ENCODE peak calls at places on chromosomes 16 and 17, in seven cellular contexts. One of them, this sample, is unnamed.

GRCh38 chr17:78129385-78130079 is 977 bp upstream of the TMC6 start:
- DNase-seq in H9: no peak
- DNase-seq in AG10803: no peak
- DNase-seq in HFFc6: no peak
- DNase-seq in OCI-LY7: peak
- DNase-seq in A673: no peak
- DNase-seq in AG04449: no peak
- DNase-seq in this sample: no peak

GRCh38 chr17:3692346-3692745 is 3.6 kb downstream of the P2RX5 start:
- DNase-seq in H9: peak
- DNase-seq in AG10803: no peak
- DNase-seq in HFFc6: no peak
- DNase-seq in OCI-LY7: no peak
- DNase-seq in A673: no peak
- DNase-seq in AG04449: no peak
- DNase-seq in this sample: no peak

GRCh38 chr17:17512866-17513265 is 16.7 kb upstream of the RASD1 start:
- DNase-seq in H9: no peak
- DNase-seq in AG10803: no peak
- DNase-seq in HFFc6: no peak
- DNase-seq in OCI-LY7: no peak
- DNase-seq in A673: no peak
- DNase-seq in AG04449: no peak
- DNase-seq in this sample: no peak

GRCh38 chr17:4406386-4406785 is 27.4 kb upstream of the SPNS3 start:
- DNase-seq in H9: no peak
- DNase-seq in AG10803: no peak
- DNase-seq in HFFc6: no peak
- DNase-seq in OCI-LY7: peak
- DNase-seq in A673: no peak
- DNase-seq in AG04449: no peak
- DNase-seq in this sample: no peak

GRCh38 chr16:66961065-66961744 is at the start of gene CES3:
- DNase-seq in H9: peak
- DNase-seq in AG10803: peak
- DNase-seq in HFFc6: peak
- DNase-seq in OCI-LY7: peak
- DNase-seq in A673: peak
- DNase-seq in AG04449: no peak
- DNase-seq in this sample: peak

GRCh38 chr17:1776328-1776727 is 14.5 kb downstream of the SERPINF1 start:
- DNase-seq in H9: no peak
- DNase-seq in AG10803: no peak
- DNase-seq in HFFc6: no peak
- DNase-seq in OCI-LY7: no peak
- DNase-seq in A673: no peak
- DNase-seq in AG04449: no peak
- DNase-seq in this sample: no peak

GRCh38 chr16:24598777-24599437 is 59.5 kb downstream of the RBBP6 start:
- DNase-seq in H9: no peak
- DNase-seq in AG10803: no peak
- DNase-seq in HFFc6: no peak
- DNase-seq in OCI-LY7: no peak
- DNase-seq in A673: no peak
- DNase-seq in AG04449: no peak
- DNase-seq in this sample: no peak

GRCh38 chr17:32265192-32265895 is at the start of gene RHBDL3:
- DNase-seq in H9: no peak
- DNase-seq in AG10803: no peak
- DNase-seq in HFFc6: no peak
- DNase-seq in OCI-LY7: no peak
- DNase-seq in A673: no peak
- DNase-seq in AG04449: no peak
- DNase-seq in this sample: no peak

GRCh38 chr16:9183682-9184353 is 92.4 kb downstream of the HAPSTR1 start:
- DNase-seq in H9: peak
- DNase-seq in AG10803: no peak
- DNase-seq in HFFc6: no peak
- DNase-seq in OCI-LY7: no peak
- DNase-seq in A673: no peak
- DNase-seq in AG04449: no peak
- DNase-seq in this sample: no peak

GRCh38 chr17:61504697-61505096 is 52.5 kb downstream of the TBX4 start:
- DNase-seq in H9: no peak
- DNase-seq in AG10803: peak
- DNase-seq in HFFc6: peak
- DNase-seq in OCI-LY7: no peak
- DNase-seq in A673: no peak
- DNase-seq in AG04449: peak
- DNase-seq in this sample: no peak

GRCh38 chr16:54947616-54948015 is 17.0 kb downstream of the IRX5 start:
- DNase-seq in H9: no peak
- DNase-seq in AG10803: no peak
- DNase-seq in HFFc6: no peak
- DNase-seq in OCI-LY7: no peak
- DNase-seq in A673: no peak
- DNase-seq in AG04449: no peak
- DNase-seq in this sample: no peak

GRCh38 chr16:54063374-54063773 is 223.2 kb downstream of the IRX3 start:
- DNase-seq in H9: no peak
- DNase-seq in AG10803: no peak
- DNase-seq in HFFc6: no peak
- DNase-seq in OCI-LY7: no peak
- DNase-seq in A673: no peak
- DNase-seq in AG04449: no peak
- DNase-seq in this sample: no peak

GRCh38 chr16:56611281-56611833 is 3.0 kb downstream of the MT2A start:
- DNase-seq in H9: no peak
- DNase-seq in AG10803: peak
- DNase-seq in HFFc6: no peak
- DNase-seq in OCI-LY7: no peak
- DNase-seq in A673: no peak
- DNase-seq in AG04449: no peak
- DNase-seq in this sample: no peak

GRCh38 chr16:82146957-82147356 is 23.1 kb downstream of the MPHOSPH6 start:
- DNase-seq in H9: no peak
- DNase-seq in AG10803: no peak
- DNase-seq in HFFc6: no peak
- DNase-seq in OCI-LY7: no peak
- DNase-seq in A673: no peak
- DNase-seq in AG04449: no peak
- DNase-seq in this sample: no peak

GRCh38 chr16:84543931-84544776 is 39.7 kb upstream of the MEAK7 start:
- DNase-seq in H9: no peak
- DNase-seq in AG10803: no peak
- DNase-seq in HFFc6: no peak
- DNase-seq in OCI-LY7: no peak
- DNase-seq in A673: no peak
- DNase-seq in AG04449: no peak
- DNase-seq in this sample: no peak

GRCh38 chr17:37064166-37064565 is 115.4 kb downstream of the AATF start:
- DNase-seq in H9: no peak
- DNase-seq in AG10803: no peak
- DNase-seq in HFFc6: no peak
- DNase-seq in OCI-LY7: no peak
- DNase-seq in A673: no peak
- DNase-seq in AG04449: no peak
- DNase-seq in this sample: no peak

GRCh38 chr16:11034005-11034404 is 89.6 kb downstream of the CLEC16A start:
- DNase-seq in H9: no peak
- DNase-seq in AG10803: peak
- DNase-seq in HFFc6: peak
- DNase-seq in OCI-LY7: no peak
- DNase-seq in A673: no peak
- DNase-seq in AG04449: no peak
- DNase-seq in this sample: no peak

GRCh38 chr17:6627019-6627418 is 13.5 kb downstream of the KIAA0753 start:
- DNase-seq in H9: no peak
- DNase-seq in AG10803: peak
- DNase-seq in HFFc6: peak
- DNase-seq in OCI-LY7: no peak
- DNase-seq in A673: no peak
- DNase-seq in AG04449: no peak
- DNase-seq in this sample: no peak

GRCh38 chr16:88672776-88673175 is 9.9 kb upstream of the MVD start:
- DNase-seq in H9: peak
- DNase-seq in AG10803: no peak
- DNase-seq in HFFc6: no peak
- DNase-seq in OCI-LY7: no peak
- DNase-seq in A673: peak
- DNase-seq in AG04449: no peak
- DNase-seq in this sample: no peak
- TF ChIP-seq CTCF in H9: peak
- TF ChIP-seq CTCF in AG10803: no peak
- TF ChIP-seq CTCF in HFFc6: peak
- TF ChIP-seq CTCF in OCI-LY7: peak
- TF ChIP-seq CTCF in A673: peak
- TF ChIP-seq CTCF in AG04449: peak
- TF ChIP-seq CTCF in this sample: no peak

GRCh38 chr16:78196527-78196926 is 97.1 kb downstream of the WWOX start:
- DNase-seq in H9: no peak
- DNase-seq in AG10803: no peak
- DNase-seq in HFFc6: no peak
- DNase-seq in OCI-LY7: no peak
- DNase-seq in A673: peak
- DNase-seq in AG04449: no peak
- DNase-seq in this sample: no peak
- TF ChIP-seq CTCF in H9: no peak
- TF ChIP-seq CTCF in AG10803: no peak
- TF ChIP-seq CTCF in HFFc6: no peak
- TF ChIP-seq CTCF in OCI-LY7: no peak
- TF ChIP-seq CTCF in A673: no peak
- TF ChIP-seq CTCF in AG04449: no peak
- TF ChIP-seq CTCF in this sample: no peak

GRCh38 chr16:74304164-74304834 is 7.7 kb downstream of the PSMD7 start:
- DNase-seq in H9: no peak
- DNase-seq in AG10803: no peak
- DNase-seq in HFFc6: no peak
- DNase-seq in OCI-LY7: peak
- DNase-seq in A673: peak
- DNase-seq in AG04449: no peak
- DNase-seq in this sample: no peak
- TF ChIP-seq CTCF in H9: peak
- TF ChIP-seq CTCF in AG10803: peak
- TF ChIP-seq CTCF in HFFc6: peak
- TF ChIP-seq CTCF in OCI-LY7: peak
- TF ChIP-seq CTCF in A673: peak
- TF ChIP-seq CTCF in AG04449: peak
- TF ChIP-seq CTCF in this sample: peak

GRCh38 chr17:39635614-39636176 is 1.2 kb upstream of the STARD3 start:
- DNase-seq in H9: no peak
- DNase-seq in AG10803: no peak
- DNase-seq in HFFc6: no peak
- DNase-seq in OCI-LY7: no peak
- DNase-seq in A673: no peak
- DNase-seq in AG04449: no peak
- DNase-seq in this sample: no peak

GRCh38 chr17:39638317-39638716 is 1.4 kb downstream of the STARD3 start:
- DNase-seq in H9: no peak
- DNase-seq in AG10803: no peak
- DNase-seq in HFFc6: no peak
- DNase-seq in OCI-LY7: no peak
- DNase-seq in A673: no peak
- DNase-seq in AG04449: no peak
- DNase-seq in this sample: no peak

GRCh38 chr17:39636587-39636926 is 387 bp upstream of the STARD3 start:
- DNase-seq in H9: no peak
- DNase-seq in AG10803: no peak
- DNase-seq in HFFc6: no peak
- DNase-seq in OCI-LY7: no peak
- DNase-seq in A673: no peak
- DNase-seq in AG04449: no peak
- DNase-seq in this sample: no peak

GRCh38 chr17:39639043-39639442 is 2.1 kb downstream of the STARD3 start:
- DNase-seq in H9: no peak
- DNase-seq in AG10803: no peak
- DNase-seq in HFFc6: no peak
- DNase-seq in OCI-LY7: no peak
- DNase-seq in A673: no peak
- DNase-seq in AG04449: no peak
- DNase-seq in this sample: no peak

DNA sequence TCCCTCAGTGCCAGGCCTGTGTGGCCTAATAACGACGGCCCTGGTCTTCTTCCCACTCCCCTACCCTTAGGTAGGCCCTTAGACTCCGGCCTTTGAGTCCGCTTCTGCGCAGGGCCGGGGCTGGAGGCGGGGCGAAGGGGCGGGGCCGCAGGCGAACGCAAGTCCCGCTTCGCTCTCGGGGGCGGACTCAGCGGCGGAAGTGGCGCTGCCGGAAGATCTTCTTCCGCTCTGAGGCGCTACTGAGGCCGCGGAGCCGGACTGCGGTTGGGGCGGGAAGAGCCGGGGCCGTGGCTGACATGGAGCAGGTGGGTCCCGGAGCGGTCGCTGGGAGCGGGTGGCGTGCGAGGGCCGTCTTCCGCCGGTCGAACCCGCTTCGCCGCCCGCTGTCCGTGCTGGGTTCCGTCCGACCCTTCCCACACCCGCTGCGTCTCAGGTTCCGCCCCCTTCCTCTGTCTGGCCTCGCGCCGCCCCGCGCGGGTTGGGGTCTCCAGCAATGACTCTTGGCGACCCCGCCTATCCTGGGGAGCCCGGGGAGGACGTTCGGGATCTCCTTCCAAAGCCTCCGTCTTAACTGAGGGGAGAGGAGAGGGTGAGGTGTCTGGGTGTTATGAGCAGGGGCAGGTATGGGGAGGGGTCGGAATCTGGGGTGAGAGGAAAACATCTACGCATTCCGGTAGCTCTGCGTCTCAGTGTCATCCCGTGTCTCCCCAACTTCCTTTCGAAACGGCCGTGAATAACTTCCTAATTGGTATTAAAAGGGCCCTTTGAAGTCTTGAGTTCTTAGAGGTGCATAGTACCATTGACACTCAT is at the start of gene STARD3:
- DNase-seq in H9: peak
- DNase-seq in AG10803: peak
- DNase-seq in HFFc6: peak
- DNase-seq in OCI-LY7: peak
- DNase-seq in A673: peak
- DNase-seq in AG04449: peak
- DNase-seq in this sample: peak
- TF ChIP-seq CTCF in H9: peak
- TF ChIP-seq CTCF in AG10803: no peak
- TF ChIP-seq CTCF in HFFc6: peak
- TF ChIP-seq CTCF in OCI-LY7: no peak
- TF ChIP-seq CTCF in A673: no peak
- TF ChIP-seq CTCF in AG04449: peak
- TF ChIP-seq CTCF in this sample: no peak

DNA sequence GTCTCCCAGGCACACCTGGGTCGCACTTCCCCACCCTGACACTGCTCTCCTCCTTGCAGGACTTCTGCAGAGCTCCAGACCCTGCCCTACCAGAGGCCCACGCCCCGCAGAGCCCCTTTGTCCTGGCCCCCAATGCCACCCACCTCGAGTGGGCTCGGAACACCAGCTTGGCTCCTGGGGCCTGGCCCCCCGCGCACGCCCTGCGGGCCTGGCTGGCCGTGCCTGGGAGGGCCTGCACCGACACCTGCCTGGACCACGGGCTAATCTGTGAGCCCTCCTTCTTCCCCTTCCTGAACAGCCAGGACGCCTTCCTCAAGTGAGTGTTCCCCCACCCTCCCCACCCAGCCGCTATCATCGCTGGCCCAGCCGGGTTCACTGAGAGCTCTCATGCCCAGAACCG is 79.6 kb downstream of the MGAT5B start:
- DNase-seq in H9: no peak
- DNase-seq in AG10803: no peak
- DNase-seq in HFFc6: no peak
- DNase-seq in OCI-LY7: no peak
- DNase-seq in A673: no peak
- DNase-seq in AG04449: no peak
- DNase-seq in this sample: no peak
- TF ChIP-seq CTCF in H9: no peak
- TF ChIP-seq CTCF in AG10803: no peak
- TF ChIP-seq CTCF in HFFc6: no peak
- TF ChIP-seq CTCF in OCI-LY7: no peak
- TF ChIP-seq CTCF in A673: no peak
- TF ChIP-seq CTCF in AG04449: no peak
- TF ChIP-seq CTCF in this sample: no peak

This sample was measured in GM10248.